ENCODE peak calls at places on chromosome 1, in nine cellular contexts. I is heart left ventricle; Y is retina; P is mesenteric fat pad; X is H4; D is stimulated activated CD4-positive, alpha-beta T cell treated with anti-CD3 and anti-CD28 coated beads, Interleukin-4, amount 100 ng/mL, for 4 hours; N is substantia nigra; R is AG08396; W is NCI-H2029 treated with DMSO at 0.1 percent for 48 hours. Q is an unnamed sample.

GRCh38 chr1:192088496-192088895 is 69.8 kb upstream of the RGS18 start:
- DNase-seq in I (no peak), Y (no peak), P (no peak), X (no peak), D (no peak), N (no peak), R (no peak), W (no peak), Q (no peak)

GRCh38 chr1:155092641-155093040 is 14.0 kb downstream of the EFNA3 start:
- DNase-seq in I (no peak), Y (no peak), P (no peak), X (no peak), D (no peak), N (no peak), R (no peak), W (no peak), Q (no peak)

GRCh38 chr1:161114556-161114955 is 3.3 kb downstream of the PFDN2 start:
- DNase-seq in I (no peak), Y (no peak), P (no peak), X (no peak), D (no peak), N (no peak), R (no peak), W (no peak), Q (no peak)

GRCh38 chr1:59697138-59697811 is 117.5 kb upstream of the HOOK1 start:
- DNase-seq in I (no peak), Y (no peak), P (no peak), X (no peak), D (no peak), N (no peak), R (no peak), W (no peak), Q (no peak)

GRCh38 chr1:44031051-44031899 is at the start of gene SLC6A9:
- DNase-seq in I (peak), Y (peak), P (no peak), X (peak), D (peak), N (peak), R (peak), W (no peak), Q (no peak)

GRCh38 chr1:19596065-19596718 is 47.9 kb upstream of the NBL1 start:
- DNase-seq in I (no peak), Y (no peak), P (no peak), X (no peak), D (no peak), N (no peak), R (peak), W (peak), Q (no peak)

GRCh38 chr1:240801445-240801844 is 189.5 kb upstream of the GREM2 start:
- DNase-seq in I (no peak), Y (no peak), P (no peak), X (no peak), D (no peak), N (no peak), R (no peak), W (no peak), Q (no peak)

GRCh38 chr1:186680031-186681012 is at the start of gene PTGS2:
- DNase-seq in I (peak), Y (peak), P (peak), X (peak), D (peak), N (peak), R (peak), W (no peak), Q (no peak)

GRCh38 chr1:178086294-178087255 is 7.3 kb upstream of the RASAL2 start:
- DNase-seq in I (no peak), Y (no peak), P (no peak), X (no peak), D (no peak), N (no peak), R (peak), W (no peak), Q (no peak)

GRCh38 chr1:10399487-10399917 is 638 bp downstream of the PGD start:
- DNase-seq in I (peak), Y (peak), P (no peak), X (no peak), D (no peak), N (no peak), R (peak), W (no peak), Q (peak)

GRCh38 chr1:207058878-207059867 is 6.1 kb downstream of the PFKFB2 start:
- DNase-seq in I (no peak), Y (peak), P (no peak), X (no peak), D (no peak), N (no peak), R (no peak), W (peak), Q (no peak)

GRCh38 chr1:167105150-167105840 is 11.4 kb downstream of the STYXL2 start:
- DNase-seq in I (no peak), Y (no peak), P (no peak), X (no peak), D (no peak), N (no peak), R (no peak), W (no peak), Q (no peak)